ENCODE peak calls at places on chromosomes 2 and 18, in seven cellular contexts. M is iPS-NIHi11, X is AG09309, B is occipital lobe, C is hepatocyte, S is right atrium auricular region, I is neuronal stem cell. J is an unnamed sample.

GRCh38 chr2:53755022-53755630 is 12.5 kb upstream of the CHAC2 start:
- DNase-seq in M (no peak), X (no peak), B (no peak), C (no peak), S (peak), I (no peak), J (no peak)

GRCh38 chr2:1553671-1554295 is 140.5 kb downstream of the TPO start:
- DNase-seq in M (peak), X (peak), B (no peak), C (peak), S (no peak), I (no peak), J (no peak)

GRCh38 chr2:102975996-102976636 is 214.3 kb downstream of the TMEM182 start:
- DNase-seq in M (peak), X (no peak), B (peak), C (peak), S (no peak), I (peak), J (no peak)

GRCh38 chr18:61901334-61901986 is 8.7 kb upstream of the RNF152 start:
- DNase-seq in M (peak), X (peak), B (no peak), C (peak), S (no peak), I (peak), J (no peak)

GRCh38 chr2:54701029-54701428 is 22.4 kb upstream of the EML6 start:
- DNase-seq in M (no peak), X (no peak), B (no peak), C (no peak), S (no peak), I (no peak), J (no peak)

GRCh38 chr2:190648289-190649034 is 421 bp upstream of the NAB1 start:
- DNase-seq in M (peak), X (peak), B (peak), C (peak), S (peak), I (peak), J (peak)

GRCh38 chr18:41323044-41323443 is 632.0 kb upstream of the PIK3C3 start:
- DNase-seq in M (no peak), X (no peak), B (no peak), C (no peak), S (no peak), I (no peak), J (no peak)

GRCh38 chr18:9951022-9951859 is 37.4 kb downstream of the VAPA start:
- DNase-seq in M (peak), X (no peak), B (no peak), C (peak), S (no peak), I (peak), J (no peak)

GRCh38 chr18:2985628-2986027 is 27.3 kb downstream of the LPIN2 start:
- DNase-seq in M (no peak), X (no peak), B (no peak), C (no peak), S (no peak), I (no peak), J (no peak)

GRCh38 chr2:73933194-73933593 is 6.5 kb downstream of the DGUOK start:
- DNase-seq in M (no peak), X (no peak), B (no peak), C (no peak), S (no peak), I (no peak), J (no peak)

GRCh38 chr18:9148239-9148552 is 11.6 kb downstream of the ANKRD12 start:
- DNase-seq in M (no peak), X (no peak), B (no peak), C (no peak), S (no peak), I (no peak), J (no peak)

GRCh38 chr2:170774074-170774473 is 3.9 kb downstream of the ERICH2 start:
- DNase-seq in M (no peak), X (no peak), B (no peak), C (no peak), S (no peak), I (no peak), J (no peak)

GRCh38 chr2:112692496-112692911 is 28.3 kb upstream of the NT5DC4 start:
- DNase-seq in M (peak), X (peak), B (no peak), C (peak), S (peak), I (no peak), J (peak)

GRCh38 chr2:70116936-70117554 is 29.8 kb downstream of the PCBP1 start:
- DNase-seq in M (no peak), X (no peak), B (no peak), C (no peak), S (no peak), I (no peak), J (no peak)

GRCh38 chr18:66511810-66512209 is 92.1 kb downstream of the CDH19 start:
- DNase-seq in M (no peak), X (no peak), B (no peak), C (no peak), S (no peak), I (no peak), J (no peak)

GRCh38 chr2:190477563-190478454 is 56.7 kb downstream of the NEMP2 start:
- DNase-seq in M (no peak), X (no peak), B (peak), C (peak), S (no peak), I (no peak), J (no peak)

GRCh38 chr2:173359231-173359630 is 4.6 kb downstream of the CDCA7 start:
- DNase-seq in M (no peak), X (peak), B (no peak), C (no peak), S (no peak), I (no peak), J (no peak)

GRCh38 chr2:172685467-172685866 is 50.2 kb upstream of the RAPGEF4 start:
- DNase-seq in M (no peak), X (no peak), B (no peak), C (no peak), S (no peak), I (no peak), J (no peak)

GRCh38 chr18:50751490-50751889 is 68.3 kb downstream of the MRO start:
- DNase-seq in M (no peak), X (no peak), B (no peak), C (no peak), S (peak), I (no peak), J (no peak)

GRCh38 chr2:226018641-226019040 is 619.1 kb downstream of the NYAP2 start:
- DNase-seq in M (no peak), X (no peak), B (no peak), C (no peak), S (no peak), I (no peak), J (no peak)

GRCh38 chr2:133817680-133818566 is 249.7 kb upstream of the NCKAP5 start:
- DNase-seq in M (no peak), X (peak), B (no peak), C (peak), S (no peak), I (no peak), J (no peak)

GRCh38 chr18:74234326-74235171 is 57.2 kb downstream of the CYB5A start:
- DNase-seq in M (no peak), X (peak), B (no peak), C (peak), S (peak), I (no peak), J (peak)

GRCh38 chr18:28007841-28008240 is 169.1 kb downstream of the CDH2 start:
- DNase-seq in M (no peak), X (no peak), B (no peak), C (no peak), S (no peak), I (no peak), J (no peak)

GRCh38 chr2:201972621-201973255 is 60.9 kb upstream of the FZD7 start:
- DNase-seq in M (peak), X (no peak), B (no peak), C (no peak), S (no peak), I (peak), J (no peak)

GRCh38 chr2:55992465-55992864 is 68.9 kb upstream of the EFEMP1 start:
- DNase-seq in M (no peak), X (peak), B (no peak), C (peak), S (peak), I (no peak), J (no peak)

GRCh38 chr2:196900843-196901242 is 25.7 kb downstream of the PGAP1 start:
- DNase-seq in M (no peak), X (no peak), B (no peak), C (no peak), S (no peak), I (no peak), J (no peak)

GRCh38 chr2:219477815-219478214 is 20.9 kb upstream of the GMPPA start:
- DNase-seq in M (no peak), X (no peak), B (no peak), C (no peak), S (no peak), I (no peak), J (no peak)

GRCh38 chr18:2905802-2906521 is 59.2 kb downstream of the EMILIN2 start:
- DNase-seq in M (peak), X (no peak), B (no peak), C (peak), S (peak), I (no peak), J (no peak)

GRCh38 chr2:207215300-207215699 is 49.6 kb upstream of the KLF7 start:
- DNase-seq in M (no peak), X (no peak), B (no peak), C (no peak), S (no peak), I (no peak), J (no peak)

GRCh38 chr18:72830109-72830508 is 37.7 kb downstream of the NETO1 start:
- DNase-seq in M (peak), X (no peak), B (peak), C (peak), S (no peak), I (peak), J (no peak)

GRCh38 chr2:8994386-8994785 is 9.1 kb downstream of the MBOAT2 start:
- DNase-seq in M (no peak), X (no peak), B (no peak), C (no peak), S (no peak), I (no peak), J (no peak)

GRCh38 chr2:97763176-97763845 is 49.9 kb downstream of the ZAP70 start:
- DNase-seq in M (no peak), X (no peak), B (no peak), C (no peak), S (no peak), I (no peak), J (no peak)

J was measured in CD14-positive monocyte.